ENCODE peak calls at places on chromosomes 11 and 22, in seven cellular contexts. One of them, this sample, is unnamed.

GRCh38 chr11:101759771-101760450 is 154.9 kb upstream of the CEP126 start:
- DNase-seq in cardiac fibroblast: peak
- DNase-seq in CMK: no peak
- DNase-seq in GM13977: no peak
- DNase-seq in heart right ventricle: no peak
- DNase-seq in stromal cell of bone marrow: peak
- DNase-seq in stimulated activated CD8-positive, alpha-beta memory T cell treated with anti-CD3 and anti-CD28 coated beads, Interleukin-15, amount 100 ng/mL, for 24 hours: no peak
- DNase-seq in this sample: no peak

GRCh38 chr22:50150161-50151129 is 20.1 kb upstream of the PANX2 start:
- DNase-seq in stromal cell of bone marrow: no peak
- DNase-seq in heart right ventricle: no peak
- DNase-seq in stimulated activated CD8-positive, alpha-beta memory T cell treated with anti-CD3 and anti-CD28 coated beads, Interleukin-15, amount 100 ng/mL, for 24 hours: no peak
- DNase-seq in GM13977: no peak
- DNase-seq in cardiac fibroblast: no peak
- DNase-seq in CMK: no peak
- DNase-seq in this sample: no peak

GRCh38 chr22:44047891-44048301 is 23.8 kb downstream of the PARVB start:
- DNase-seq in GM13977: peak
- DNase-seq in cardiac fibroblast: no peak
- DNase-seq in stromal cell of bone marrow: no peak
- DNase-seq in CMK: no peak
- DNase-seq in heart right ventricle: no peak
- DNase-seq in stimulated activated CD8-positive, alpha-beta memory T cell treated with anti-CD3 and anti-CD28 coated beads, Interleukin-15, amount 100 ng/mL, for 24 hours: no peak
- DNase-seq in this sample: peak

GRCh38 chr22:37932821-37933578 is 20.4 kb downstream of the C22orf23 start:
- DNase-seq in stimulated activated CD8-positive, alpha-beta memory T cell treated with anti-CD3 and anti-CD28 coated beads, Interleukin-15, amount 100 ng/mL, for 24 hours: no peak
- DNase-seq in stromal cell of bone marrow: no peak
- DNase-seq in CMK: no peak
- DNase-seq in cardiac fibroblast: peak
- DNase-seq in GM13977: no peak
- DNase-seq in heart right ventricle: no peak
- DNase-seq in this sample: no peak

GRCh38 chr11:58394195-58394594 is 12.5 kb downstream of the OR5B3 start:
- DNase-seq in heart right ventricle: no peak
- DNase-seq in stimulated activated CD8-positive, alpha-beta memory T cell treated with anti-CD3 and anti-CD28 coated beads, Interleukin-15, amount 100 ng/mL, for 24 hours: no peak
- DNase-seq in stromal cell of bone marrow: peak
- DNase-seq in CMK: no peak
- DNase-seq in cardiac fibroblast: peak
- DNase-seq in GM13977: no peak
- DNase-seq in this sample: no peak

GRCh38 chr11:66701432-66702240 is 23.9 kb upstream of the RBM4B start:
- DNase-seq in CMK: peak
- DNase-seq in GM13977: no peak
- DNase-seq in stromal cell of bone marrow: no peak
- DNase-seq in stimulated activated CD8-positive, alpha-beta memory T cell treated with anti-CD3 and anti-CD28 coated beads, Interleukin-15, amount 100 ng/mL, for 24 hours: no peak
- DNase-seq in cardiac fibroblast: no peak
- DNase-seq in heart right ventricle: no peak
- DNase-seq in this sample: no peak

GRCh38 chr11:19218216-19218615 is 16.4 kb upstream of the CSRP3 start:
- DNase-seq in CMK: no peak
- DNase-seq in stimulated activated CD8-positive, alpha-beta memory T cell treated with anti-CD3 and anti-CD28 coated beads, Interleukin-15, amount 100 ng/mL, for 24 hours: no peak
- DNase-seq in stromal cell of bone marrow: no peak
- DNase-seq in GM13977: no peak
- DNase-seq in heart right ventricle: no peak
- DNase-seq in cardiac fibroblast: no peak
- DNase-seq in this sample: no peak

GRCh38 chr11:94322501-94322900 is 18.1 kb downstream of the IZUMO1R start:
- DNase-seq in cardiac fibroblast: no peak
- DNase-seq in CMK: no peak
- DNase-seq in stimulated activated CD8-positive, alpha-beta memory T cell treated with anti-CD3 and anti-CD28 coated beads, Interleukin-15, amount 100 ng/mL, for 24 hours: no peak
- DNase-seq in stromal cell of bone marrow: no peak
- DNase-seq in heart right ventricle: no peak
- DNase-seq in GM13977: no peak
- DNase-seq in this sample: no peak

GRCh38 chr11:106424111-106424510 is 346.6 kb downstream of the AASDHPPT start:
- DNase-seq in CMK: no peak
- DNase-seq in cardiac fibroblast: peak
- DNase-seq in stromal cell of bone marrow: peak
- DNase-seq in GM13977: no peak
- DNase-seq in heart right ventricle: no peak
- DNase-seq in stimulated activated CD8-positive, alpha-beta memory T cell treated with anti-CD3 and anti-CD28 coated beads, Interleukin-15, amount 100 ng/mL, for 24 hours: no peak
- DNase-seq in this sample: no peak

This sample was measured in GM13976.